ENCODE peak calls at places on chromosome 9, in six cellular contexts. One of them, this sample, is unnamed.

GRCh38 chr9:116798521-116798920 is 111.4 kb downstream of the TRIM32 start:
- DNase-seq in SK-N-SH: no peak
- DNase-seq in prostate gland: no peak
- DNase-seq in body of pancreas: no peak
- DNase-seq in testis: no peak
- DNase-seq in thoracic aorta: no peak
- DNase-seq in this sample: no peak

GRCh38 chr9:12231832-12232231 is 461.4 kb upstream of the TYRP1 start:
- DNase-seq in SK-N-SH: no peak
- DNase-seq in prostate gland: no peak
- DNase-seq in body of pancreas: no peak
- DNase-seq in testis: no peak
- DNase-seq in thoracic aorta: no peak
- DNase-seq in this sample: no peak

GRCh38 chr9:7760014-7760415 is 39.6 kb downstream of the DMAC1 start:
- DNase-seq in SK-N-SH: no peak
- DNase-seq in prostate gland: no peak
- DNase-seq in body of pancreas: no peak
- DNase-seq in testis: no peak
- DNase-seq in thoracic aorta: no peak
- DNase-seq in this sample: no peak

GRCh38 chr9:23559522-23559921 is 266.5 kb downstream of the ELAVL2 start:
- DNase-seq in SK-N-SH: no peak
- DNase-seq in prostate gland: no peak
- DNase-seq in body of pancreas: no peak
- DNase-seq in testis: no peak
- DNase-seq in thoracic aorta: no peak
- DNase-seq in this sample: no peak

GRCh38 chr9:128166169-128166568 is 6.1 kb downstream of the BBLN start:
- DNase-seq in SK-N-SH: no peak
- DNase-seq in prostate gland: no peak
- DNase-seq in body of pancreas: no peak
- DNase-seq in testis: no peak
- DNase-seq in thoracic aorta: no peak
- DNase-seq in this sample: no peak

GRCh38 chr9:101791938-101792337 is 53.5 kb upstream of the GRIN3A start:
- DNase-seq in SK-N-SH: peak; percentile 37
- DNase-seq in prostate gland: peak; percentile 10
- DNase-seq in body of pancreas: peak; percentile 20
- DNase-seq in testis: peak; percentile 67
- DNase-seq in thoracic aorta: no peak
- DNase-seq in this sample: peak; percentile 81

GRCh38 chr9:34575775-34576592 is 13.5 kb downstream of the CNTFR start:
- DNase-seq in SK-N-SH: no peak
- DNase-seq in prostate gland: peak; percentile 21
- DNase-seq in body of pancreas: no peak
- DNase-seq in testis: no peak
- DNase-seq in thoracic aorta: no peak
- DNase-seq in this sample: no peak

GRCh38 chr9:83355024-83355444 is 183.2 kb downstream of the FRMD3 start:
- DNase-seq in SK-N-SH: no peak
- DNase-seq in prostate gland: no peak
- DNase-seq in body of pancreas: no peak
- DNase-seq in testis: no peak
- DNase-seq in thoracic aorta: no peak
- DNase-seq in this sample: no peak

GRCh38 chr9:127778280-127779135 is at the start of gene SH2D3C:
- DNase-seq in SK-N-SH: no peak
- DNase-seq in prostate gland: no peak
- DNase-seq in body of pancreas: no peak
- DNase-seq in testis: no peak
- DNase-seq in thoracic aorta: no peak
- DNase-seq in this sample: no peak

GRCh38 chr9:103789686-103790085 is 304.4 kb upstream of the SMC2 start:
- DNase-seq in SK-N-SH: no peak
- DNase-seq in prostate gland: no peak
- DNase-seq in body of pancreas: no peak
- DNase-seq in testis: no peak
- DNase-seq in thoracic aorta: no peak
- DNase-seq in this sample: no peak

GRCh38 chr9:21741151-21741550 is 61.3 kb upstream of the MTAP start:
- DNase-seq in SK-N-SH: no peak
- DNase-seq in prostate gland: no peak
- DNase-seq in body of pancreas: no peak
- DNase-seq in testis: no peak
- DNase-seq in thoracic aorta: no peak
- DNase-seq in this sample: no peak

GRCh38 chr9:112858625-112859147 is 32.0 kb downstream of the SLC46A2 start:
- DNase-seq in SK-N-SH: no peak
- DNase-seq in prostate gland: no peak
- DNase-seq in body of pancreas: no peak
- DNase-seq in testis: no peak
- DNase-seq in thoracic aorta: no peak
- DNase-seq in this sample: no peak

GRCh38 chr9:137650779-137651178 is 32.0 kb downstream of the EHMT1 start:
- DNase-seq in SK-N-SH: no peak
- DNase-seq in prostate gland: no peak
- DNase-seq in body of pancreas: no peak
- DNase-seq in testis: no peak
- DNase-seq in thoracic aorta: no peak
- DNase-seq in this sample: no peak

GRCh38 chr9:125293134-125293533 is 31.5 kb downstream of the GAPVD1 start:
- DNase-seq in SK-N-SH: no peak
- DNase-seq in prostate gland: no peak
- DNase-seq in body of pancreas: no peak
- DNase-seq in testis: no peak
- DNase-seq in thoracic aorta: no peak
- DNase-seq in this sample: no peak
- TF ChIP-seq CTCF in SK-N-SH: no peak
- TF ChIP-seq CTCF in prostate gland: no peak
- TF ChIP-seq CTCF in body of pancreas: no peak
- TF ChIP-seq CTCF in testis: no peak
- TF ChIP-seq CTCF in thoracic aorta: no peak
- TF ChIP-seq CTCF in this sample: no peak

DNA sequence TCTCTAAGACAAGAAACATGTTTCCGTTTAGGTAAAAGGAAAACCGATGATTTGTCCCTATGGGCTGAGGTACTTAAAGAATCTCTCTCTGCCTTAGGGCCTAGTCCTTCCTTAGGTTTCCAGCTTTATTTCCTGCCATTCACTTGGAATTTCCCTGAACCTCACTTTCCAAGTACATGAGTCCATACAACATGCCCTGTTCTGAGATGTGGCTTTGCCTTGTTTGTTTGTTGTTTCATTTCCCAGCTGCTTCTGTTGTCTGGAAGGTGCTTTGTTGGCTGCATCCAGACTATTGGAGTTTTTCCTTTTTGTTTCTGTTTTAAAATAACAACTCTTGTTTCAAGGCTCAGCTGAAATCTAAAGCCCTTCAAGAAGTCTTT is 95.2 kb downstream of the ALDH1A1 start:
- DNase-seq in SK-N-SH: no peak
- DNase-seq in prostate gland: no peak
- DNase-seq in body of pancreas: no peak
- DNase-seq in testis: no peak
- DNase-seq in thoracic aorta: no peak
- DNase-seq in this sample: no peak
- H3K27ac ChIP-seq in SK-N-SH: no peak overlapping the region
- H3K27ac ChIP-seq in prostate gland: no peak overlapping the region
- H3K27ac ChIP-seq in body of pancreas: no peak overlapping the region
- H3K27ac ChIP-seq in testis: peak overlapping the region; percentile 31
- H3K27ac ChIP-seq in thoracic aorta: peak overlapping the region; percentile 49
- H3K27ac ChIP-seq in this sample: no peak overlapping the region

GRCh38 chr9:126204708-126205225 is 121.9 kb upstream of the MVB12B start:
- DNase-seq in SK-N-SH: no peak
- DNase-seq in prostate gland: no peak
- DNase-seq in body of pancreas: no peak
- DNase-seq in testis: no peak
- DNase-seq in thoracic aorta: no peak
- DNase-seq in this sample: no peak

GRCh38 chr9:126204197-126204596 is 122.4 kb upstream of the MVB12B start:
- DNase-seq in SK-N-SH: no peak
- DNase-seq in prostate gland: no peak
- DNase-seq in body of pancreas: no peak
- DNase-seq in testis: no peak
- DNase-seq in thoracic aorta: no peak
- DNase-seq in this sample: no peak

GRCh38 chr9:126205260-126205659 is 121.4 kb upstream of the MVB12B start:
- DNase-seq in SK-N-SH: peak; percentile 34
- DNase-seq in prostate gland: no peak
- DNase-seq in body of pancreas: no peak
- DNase-seq in testis: no peak
- DNase-seq in thoracic aorta: no peak
- DNase-seq in this sample: no peak

GRCh38 chr9:126206099-126206498 is 120.5 kb upstream of the MVB12B start:
- DNase-seq in SK-N-SH: peak; percentile 49
- DNase-seq in prostate gland: no peak
- DNase-seq in body of pancreas: no peak
- DNase-seq in testis: no peak
- DNase-seq in thoracic aorta: no peak
- DNase-seq in this sample: peak; percentile 38

GRCh38 chr9:126203313-126203712 is 123.3 kb upstream of the MVB12B start:
- DNase-seq in SK-N-SH: no peak
- DNase-seq in prostate gland: no peak
- DNase-seq in body of pancreas: no peak
- DNase-seq in testis: no peak
- DNase-seq in thoracic aorta: no peak
- DNase-seq in this sample: no peak
- TF ChIP-seq CTCF in SK-N-SH: no peak
- TF ChIP-seq CTCF in prostate gland: no peak
- TF ChIP-seq CTCF in body of pancreas: no peak
- TF ChIP-seq CTCF in testis: no peak
- TF ChIP-seq CTCF in thoracic aorta: no peak
- TF ChIP-seq CTCF in this sample: peak; percentile 63

GRCh38 chr9:93031629-93032431 is 26.7 kb upstream of the SUSD3 start:
- DNase-seq in SK-N-SH: no peak
- DNase-seq in prostate gland: no peak
- DNase-seq in body of pancreas: no peak
- DNase-seq in testis: no peak
- DNase-seq in thoracic aorta: no peak
- DNase-seq in this sample: no peak
- H3K27ac ChIP-seq in SK-N-SH: no peak overlapping the region
- H3K27ac ChIP-seq in prostate gland: no peak overlapping the region
- H3K27ac ChIP-seq in body of pancreas: no peak overlapping the region
- H3K27ac ChIP-seq in testis: no peak overlapping the region
- H3K27ac ChIP-seq in thoracic aorta: no peak overlapping the region
- H3K27ac ChIP-seq in this sample: no peak overlapping the region

GRCh38 chr9:105431413-105432246 is 16.2 kb upstream of the FSD1L start:
- DNase-seq in SK-N-SH: no peak
- DNase-seq in prostate gland: no peak
- DNase-seq in body of pancreas: no peak
- DNase-seq in testis: no peak
- DNase-seq in thoracic aorta: no peak
- DNase-seq in this sample: peak; percentile 53

GRCh38 chr9:105426657-105427056 is 21.2 kb upstream of the FSD1L start:
- DNase-seq in SK-N-SH: no peak
- DNase-seq in prostate gland: no peak
- DNase-seq in body of pancreas: no peak
- DNase-seq in testis: no peak
- DNase-seq in thoracic aorta: no peak
- DNase-seq in this sample: no peak

GRCh38 chr9:105421864-105422263 is 26.0 kb upstream of the FSD1L start:
- DNase-seq in SK-N-SH: no peak
- DNase-seq in prostate gland: no peak
- DNase-seq in body of pancreas: no peak
- DNase-seq in testis: no peak
- DNase-seq in thoracic aorta: no peak
- DNase-seq in this sample: no peak

GRCh38 chr9:105421154-105421553 is 26.7 kb upstream of the FSD1L start:
- DNase-seq in SK-N-SH: no peak
- DNase-seq in prostate gland: no peak
- DNase-seq in body of pancreas: no peak
- DNase-seq in testis: no peak
- DNase-seq in thoracic aorta: no peak
- DNase-seq in this sample: no peak

DNA sequence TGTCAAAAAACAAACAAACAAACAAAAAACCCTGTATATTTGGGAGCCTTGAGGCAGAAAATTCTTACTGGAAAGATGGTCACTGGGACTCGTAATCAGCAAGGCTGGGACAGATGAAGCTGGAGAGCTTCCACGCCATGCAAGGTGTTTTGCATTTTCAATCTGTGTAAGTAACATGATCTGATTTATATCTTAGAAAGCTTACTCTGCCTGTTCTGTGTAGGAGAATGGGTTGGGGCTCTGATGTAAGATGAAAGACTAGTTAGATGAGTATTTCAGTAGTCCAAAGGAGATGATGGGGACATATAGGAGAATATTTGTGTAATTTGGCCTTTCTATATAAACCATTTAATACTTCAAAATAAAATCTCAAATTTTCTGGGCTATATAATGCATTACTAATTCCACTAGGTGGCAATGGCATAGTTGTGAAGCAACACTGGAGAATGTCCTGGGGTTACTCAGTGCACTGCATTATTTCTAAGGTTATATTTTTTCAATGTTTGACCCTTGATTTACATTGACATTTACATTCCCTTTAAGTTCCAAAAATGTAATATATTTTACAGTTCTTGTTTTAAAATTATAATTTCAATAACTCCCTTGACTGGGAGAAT is 21.9 kb upstream of the FSD1L start:
- DNase-seq in SK-N-SH: peak; percentile 52
- DNase-seq in prostate gland: no peak
- DNase-seq in body of pancreas: no peak
- DNase-seq in testis: no peak
- DNase-seq in thoracic aorta: no peak
- DNase-seq in this sample: no peak
- TF ChIP-seq CTCF in SK-N-SH: peak; percentile 71
- TF ChIP-seq CTCF in prostate gland: peak; percentile 35
- TF ChIP-seq CTCF in body of pancreas: peak; percentile 54
- TF ChIP-seq CTCF in testis: peak; percentile 41
- TF ChIP-seq CTCF in thoracic aorta: peak; percentile 34
- TF ChIP-seq CTCF in this sample: peak; percentile 35

This sample was measured in WERI-Rb-1.